ENCODE peak calls at places on chromosomes 16 and 17, in six cellular contexts. E is fibroblast of mammary gland, J is transverse colon, X is lower leg skin, R is A549, O is dorsolateral prefrontal cortex. Y is an unnamed sample.
A peak's percentile ranks its signal among the peaks of the same experiment; 100 is the strongest.

GRCh38 chr16:63461248-63461841 is 1425.1 kb upstream of the CDH8 start:
- DNase-seq in J (no peak), R (peak; percentile 38), O (no peak), X (no peak), E (peak; percentile 48), Y (peak; percentile 61)

GRCh38 chr17:34579017-34579946 is at the start of gene TMEM132E:
- DNase-seq in X (no peak), R (peak; percentile 13), E (no peak), O (peak; percentile 72), J (peak; percentile 13), Y (peak; percentile 6)

GRCh38 chr16:85227924-85228462 is 115.7 kb upstream of the CIBAR2 start:
- DNase-seq in X (no peak), E (peak; percentile 72), O (no peak), J (no peak), R (no peak), Y (peak; percentile 68)

GRCh38 chr16:11857161-11857560 is 5.8 kb upstream of the RSL1D1 start:
- DNase-seq in O (no peak), J (no peak), E (peak; percentile 73), R (no peak), X (no peak), Y (no peak)

GRCh38 chr17:82120148-82120547 is 22.1 kb upstream of the FASN start:
- DNase-seq in R (no peak), J (no peak), E (peak; percentile 55), X (no peak), O (no peak), Y (peak; percentile 32)

GRCh38 chr17:574061-574460 is 140.6 kb downstream of the VPS53 start:
- DNase-seq in O (no peak), R (no peak), J (no peak), E (peak; percentile 40), X (peak; percentile 1), Y (peak; percentile 58)

GRCh38 chr17:19387921-19388521 is 1.0 kb upstream of the MFAP4 start:
- DNase-seq in R (no peak), E (peak; percentile 86), X (peak; percentile 77), J (no peak), O (peak; percentile 17), Y (no peak)

GRCh38 chr17:42131971-42132370 is 9.4 kb downstream of the HSPB9 start:
- DNase-seq in O (no peak), E (no peak), R (no peak), J (no peak), X (no peak), Y (peak; percentile 60)

GRCh38 chr17:76270127-76270592 is 5.0 kb downstream of the UBALD2 start:
- DNase-seq in R (no peak), E (no peak), O (no peak), J (no peak), X (peak; percentile 87), Y (no peak)

GRCh38 chr17:40623419-40624217 is 24.0 kb downstream of the SMARCE1 start:
- DNase-seq in O (no peak), J (no peak), E (no peak), X (no peak), R (no peak), Y (no peak)

GRCh38 chr17:14688134-14688533 is 387.3 kb downstream of the HS3ST3B1 start:
- DNase-seq in E (peak; percentile 14), X (no peak), O (no peak), R (peak; percentile 30), J (no peak), Y (peak; percentile 2)

GRCh38 chr17:12743046-12743445 is 46.3 kb upstream of the ARHGAP44 start:
- DNase-seq in E (no peak), X (no peak), R (no peak), O (no peak), J (no peak), Y (no peak)

GRCh38 chr17:77489898-77490265 is 349.1 kb downstream of the SEC14L1 start:
- DNase-seq in E (peak; percentile 33), R (no peak), O (peak; percentile 73), J (peak; percentile 62), X (peak; percentile 94), Y (peak; percentile 68)

GRCh38 chr16:67470314-67470713 is 10.6 kb downstream of the ATP6V0D1 start:
- DNase-seq in X (peak; percentile 94), J (no peak), R (no peak), O (peak; percentile 93), E (no peak), Y (peak; percentile 29)

GRCh38 chr17:63682981-63683380 is 16.9 kb downstream of the LIMD2 start:
- DNase-seq in J (no peak), X (no peak), E (no peak), R (no peak), O (no peak), Y (no peak)

GRCh38 chr16:67277294-67277998 is 1.9 kb upstream of the PLEKHG4 start:
- DNase-seq in O (no peak), X (no peak), R (peak; percentile 77), E (peak; percentile 99), J (peak; percentile 26), Y (peak; percentile 98)

GRCh38 chr17:59427425-59427921 is 96.0 kb downstream of the YPEL2 start:
- DNase-seq in E (peak; percentile 80), O (peak; percentile 58), X (no peak), J (no peak), R (peak; percentile 20), Y (peak; percentile 77)

GRCh38 chr17:67151717-67152116 is 93.3 kb downstream of the HELZ start:
- DNase-seq in X (no peak), R (peak; percentile 39), O (no peak), J (no peak), E (peak; percentile 80), Y (peak; percentile 17)

GRCh38 chr17:6323626-6324356 is 111.1 kb downstream of the AIPL1 start:
- DNase-seq in J (no peak), X (peak; percentile 78), E (no peak), R (peak; percentile 20), O (no peak), Y (no peak)

GRCh38 chr17:76154935-76155845 is 14.1 kb upstream of the FOXJ1 start:
- DNase-seq in E (no peak), R (no peak), J (no peak), X (peak; percentile 72), O (peak; percentile 16), Y (no peak)

GRCh38 chr17:39916918-39917317 is 1.5 kb downstream of the GSDMB start:
- DNase-seq in O (no peak), X (no peak), E (peak; percentile 28), R (peak; percentile 42), J (no peak), Y (peak; percentile 18)

GRCh38 chr17:59454633-59455105 is 110.7 kb upstream of the DHX40 start:
- DNase-seq in X (no peak), J (no peak), R (no peak), E (peak; percentile 10), O (no peak), Y (no peak)

GRCh38 chr17:67635688-67636087 is 82.0 kb upstream of the NOL11 start:
- DNase-seq in O (no peak), E (no peak), X (no peak), R (no peak), J (no peak), Y (peak; percentile 39)

GRCh38 chr17:74859439-74860228 is at the start of gene GRIN2C:
- DNase-seq in O (no peak), J (no peak), E (no peak), R (no peak), X (no peak), Y (no peak)

GRCh38 chr17:68349157-68349556 is 57.9 kb downstream of the ARSG start:
- DNase-seq in E (no peak), J (no peak), R (no peak), X (no peak), O (no peak), Y (no peak)

GRCh38 chr16:15907863-15908478 is 19.6 kb upstream of the CEP20 start:
- DNase-seq in O (no peak), E (peak; percentile 45), X (no peak), J (peak; percentile 50), R (peak; percentile 84), Y (peak; percentile 32)

GRCh38 chr16:85639529-85640253 is 26.6 kb downstream of the GSE1 start:
- DNase-seq in J (no peak), X (no peak), R (no peak), O (no peak), E (no peak), Y (no peak)

GRCh38 chr17:61312406-61313295 is 87.0 kb upstream of the TBX2 start:
- DNase-seq in J (no peak), E (peak; percentile 63), R (no peak), O (no peak), X (no peak), Y (no peak)

GRCh38 chr16:78576941-78577340 is 477.5 kb downstream of the WWOX start:
- DNase-seq in X (no peak), J (no peak), R (peak; percentile 4), O (no peak), E (peak; percentile 11), Y (no peak)

GRCh38 chr17:79950711-79951110 is 85.0 kb downstream of the TBC1D16 start:
- DNase-seq in J (no peak), R (no peak), E (no peak), O (peak; percentile 76), X (peak; percentile 72), Y (no peak)
- H3K4me3 ChIP-seq in J (no peak overlapping the region), R (no peak overlapping the region), E (no peak overlapping the region), O (peak overlapping the region; percentile 44), X (no peak overlapping the region), Y (no peak overlapping the region)

GRCh38 chr16:86663691-86664517 is 85.6 kb downstream of the FOXL1 start:
- DNase-seq in X (peak; percentile 62), R (peak; percentile 8), O (no peak), E (peak; percentile 97), J (no peak), Y (peak; percentile 71)

GRCh38 chr16:86667035-86667434 is 88.7 kb downstream of the FOXL1 start:
- DNase-seq in E (peak; percentile 61), R (no peak), O (no peak), J (no peak), X (peak; percentile 68), Y (no peak)

GRCh38 chr16:86664518-86665318 is 86.4 kb downstream of the FOXL1 start:
- DNase-seq in O (no peak), J (peak; percentile 67), E (peak; percentile 100), X (peak; percentile 78), R (peak; percentile 95), Y (peak; percentile 89)

GRCh38 chr16:86665929-86666328 is 87.6 kb downstream of the FOXL1 start:
- DNase-seq in J (no peak), O (no peak), E (no peak), X (no peak), R (no peak), Y (no peak)

GRCh38 chr16:86665319-86665675 is 86.9 kb downstream of the FOXL1 start:
- DNase-seq in X (no peak), J (no peak), O (no peak), E (peak; percentile 97), R (peak; percentile 81), Y (peak; percentile 66)
- H3K4me3 ChIP-seq in X (no peak overlapping the region), J (no peak overlapping the region), O (no peak overlapping the region), E (no peak overlapping the region), R (peak overlapping the region; percentile 27), Y (no peak overlapping the region)

DNA sequence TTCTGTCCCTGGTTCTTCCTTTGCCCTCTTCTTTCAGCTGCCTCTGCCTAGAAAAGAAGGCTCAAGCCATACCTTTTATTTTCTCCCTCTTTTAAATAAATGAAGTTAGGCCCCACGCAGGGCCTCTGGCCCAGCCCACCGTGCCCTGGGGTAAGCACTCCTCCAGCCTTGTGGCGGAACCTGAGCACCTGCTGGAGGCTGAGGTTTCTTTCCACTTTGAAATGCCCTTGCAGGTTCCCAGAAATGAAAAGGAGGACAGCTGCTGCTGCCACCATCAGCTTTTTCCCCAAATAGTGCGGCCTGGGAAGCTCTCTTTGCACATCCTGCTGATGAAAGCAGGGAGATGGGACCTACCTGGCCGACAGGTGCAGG is 139.4 kb downstream of the CCDC182 start:
- DNase-seq in X (no peak), E (no peak), R (no peak), O (no peak), J (no peak), Y (no peak)
- H3K4me3 ChIP-seq in X (no peak overlapping the region), E (no peak overlapping the region), R (no peak overlapping the region), O (peak overlapping the region; percentile 13), J (no peak overlapping the region), Y (no peak overlapping the region)

GRCh38 chr17:65593870-65594584 is 32.6 kb upstream of the AXIN2 start:
- DNase-seq in X (no peak), E (no peak), R (no peak), O (no peak), J (no peak), Y (peak; percentile 34)
- H3K4me3 ChIP-seq in X (no peak overlapping the region), E (no peak overlapping the region), R (no peak overlapping the region), O (peak overlapping the region; percentile 30), J (no peak overlapping the region), Y (no peak overlapping the region)

Y was measured in cardiac fibroblast.